ENCODE peak calls at places on chromosomes 5 and 9, in four cellular contexts. V is WTC11, H is HepG2, D is K562. K is an unnamed sample.

GRCh38 chr9:7510209-7510608 is 289.4 kb downstream of the DMAC1 start:
- DNase-seq in V (no peak), H (no peak), D (no peak), K (peak)

GRCh38 chr9:136551401-136552116 is 5.7 kb upstream of the NOTCH1 start:
- DNase-seq in H (no peak), V (peak), D (peak), K (no peak)

GRCh38 chr5:106093149-106093548 is 1577.6 kb downstream of the EFNA5 start:
- DNase-seq in D (no peak), V (no peak), H (no peak), K (no peak)

GRCh38 chr5:6520201-6520600 is 71.5 kb downstream of the UBE2QL1 start:
- DNase-seq in H (no peak), D (no peak), V (no peak), K (no peak)

GRCh38 chr5:9174446-9174845 is 371.4 kb downstream of the SEMA5A start:
- DNase-seq in D (no peak), V (no peak), H (no peak), K (no peak)

GRCh38 chr5:90941002-90941720 is 382.6 kb downstream of the ADGRV1 start:
- DNase-seq in V (no peak), H (no peak), D (no peak), K (no peak)

GRCh38 chr9:130126721-130127429 is 45.3 kb upstream of the NCS1 start:
- DNase-seq in H (no peak), V (no peak), D (no peak), K (no peak)

GRCh38 chr9:90795879-90796317 is 5.7 kb upstream of the SYK start:
- DNase-seq in H (no peak), V (no peak), D (no peak), K (no peak)

GRCh38 chr9:97880336-97880735 is 27.3 kb downstream of the FOXE1 start:
- DNase-seq in V (no peak), D (no peak), H (no peak), K (no peak)

DNA sequence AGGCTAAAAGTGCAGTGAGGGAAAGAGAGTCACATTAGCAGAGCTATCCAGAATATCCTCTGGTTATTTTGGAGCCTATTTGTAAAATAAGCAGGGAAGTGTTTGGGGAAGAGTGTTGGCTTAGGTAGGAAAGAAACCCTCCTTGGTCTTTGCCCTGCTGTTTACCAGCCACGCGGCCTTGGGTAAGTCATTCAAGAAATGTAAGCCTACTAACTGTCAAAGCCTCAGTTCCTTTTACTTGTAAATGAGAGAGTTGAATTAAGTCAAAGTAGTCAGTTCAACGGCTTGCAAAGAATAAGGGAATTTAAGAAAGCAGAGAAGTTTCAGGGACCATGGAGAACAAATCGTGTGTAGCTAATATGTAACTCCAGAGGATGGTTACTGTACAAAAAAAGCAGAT is 75.8 kb upstream of the TNC start:
- DNase-seq in D (no peak), V (no peak), H (no peak), K (no peak)
- TF ChIP-seq FOXJ3 in D (no peak), V (no peak), H (no peak), K (no peak)

DNA sequence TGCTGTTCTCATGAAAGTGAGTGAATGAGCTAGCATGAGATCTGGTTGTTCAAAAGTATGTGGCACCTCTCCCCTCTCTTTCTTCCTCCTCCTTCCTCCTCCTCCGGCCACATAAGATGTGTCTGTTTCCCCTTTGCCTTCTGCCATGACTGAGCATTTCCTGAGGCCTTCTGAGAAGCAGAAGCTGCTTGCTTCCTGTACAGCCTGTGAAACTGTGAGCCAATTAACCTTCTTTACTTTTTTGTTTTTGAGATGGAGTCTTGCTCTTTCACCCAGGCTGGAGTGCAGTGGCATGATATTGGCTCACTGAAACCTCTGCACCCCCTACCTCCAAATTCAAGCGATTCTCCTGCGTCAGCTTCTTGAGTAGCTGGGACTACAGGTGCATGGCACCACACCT is 6.1 kb downstream of the S100Z start:
- DNase-seq in V (no peak), D (peak), H (no peak), K (no peak)
- TF ChIP-seq FOXJ3 in V (no peak), D (no peak), H (no peak), K (no peak)

GRCh38 chr5:172642046-172642409 is 965 bp downstream of the NEURL1B start:
- DNase-seq in V (no peak), H (no peak), D (no peak), K (no peak)

GRCh38 chr5:172640139-172640538 is 924 bp upstream of the NEURL1B start:
- DNase-seq in H (no peak), V (no peak), D (no peak), K (no peak)

GRCh38 chr5:172642511-172642910 is 1.4 kb downstream of the NEURL1B start:
- DNase-seq in V (no peak), D (no peak), H (no peak), K (no peak)

GRCh38 chr5:172641359-172642045 is 439 bp downstream of the NEURL1B start:
- DNase-seq in V (peak), H (no peak), D (no peak), K (peak)

DNA sequence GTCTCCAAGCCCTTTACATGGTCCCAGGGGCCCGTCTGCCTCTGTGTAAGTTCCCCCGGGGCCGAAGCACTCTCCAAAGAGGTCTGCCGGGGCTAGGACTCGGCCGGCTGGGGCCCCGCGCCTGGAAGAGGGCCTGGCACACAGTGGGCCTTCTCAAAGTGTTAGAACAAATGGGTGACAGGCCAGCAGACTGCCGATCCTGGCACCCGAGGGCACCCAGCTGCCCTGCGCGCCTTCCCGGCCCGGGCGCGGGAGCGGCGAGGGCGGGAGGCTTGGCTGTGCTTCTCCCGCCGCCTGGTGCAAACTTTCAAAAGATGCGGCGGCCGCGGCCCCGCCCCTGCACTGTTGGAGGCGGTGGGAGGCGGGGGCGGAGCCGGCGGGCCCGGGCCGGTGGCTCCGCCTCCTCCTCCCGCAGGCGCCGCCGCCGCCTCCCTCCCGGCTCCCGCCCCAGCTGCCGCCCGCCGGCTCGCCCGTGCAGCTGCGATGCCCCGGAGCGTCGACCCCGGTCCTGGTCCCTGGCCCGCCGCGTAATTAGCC is at the start of gene NEURL1B:
- DNase-seq in H (peak), V (peak), D (peak), K (peak)
- TF ChIP-seq FOXJ3 in H (no peak), V (no peak), D (no peak), K (no peak)

GRCh38 chr9:95091574-95091970 is 225.9 kb downstream of the FANCC start:
- DNase-seq in V (no peak), H (no peak), D (no peak), K (no peak)

GRCh38 chr9:95091971-95092320 is 225.6 kb downstream of the FANCC start:
- DNase-seq in H (no peak), D (no peak), V (no peak), K (no peak)

GRCh38 chr9:95094002-95094401 is 223.5 kb downstream of the FANCC start:
- DNase-seq in D (no peak), V (no peak), H (no peak), K (no peak)

GRCh38 chr9:95090871-95091573 is 226.5 kb downstream of the FANCC start:
- DNase-seq in V (no peak), H (no peak), D (no peak), K (no peak)

DNA sequence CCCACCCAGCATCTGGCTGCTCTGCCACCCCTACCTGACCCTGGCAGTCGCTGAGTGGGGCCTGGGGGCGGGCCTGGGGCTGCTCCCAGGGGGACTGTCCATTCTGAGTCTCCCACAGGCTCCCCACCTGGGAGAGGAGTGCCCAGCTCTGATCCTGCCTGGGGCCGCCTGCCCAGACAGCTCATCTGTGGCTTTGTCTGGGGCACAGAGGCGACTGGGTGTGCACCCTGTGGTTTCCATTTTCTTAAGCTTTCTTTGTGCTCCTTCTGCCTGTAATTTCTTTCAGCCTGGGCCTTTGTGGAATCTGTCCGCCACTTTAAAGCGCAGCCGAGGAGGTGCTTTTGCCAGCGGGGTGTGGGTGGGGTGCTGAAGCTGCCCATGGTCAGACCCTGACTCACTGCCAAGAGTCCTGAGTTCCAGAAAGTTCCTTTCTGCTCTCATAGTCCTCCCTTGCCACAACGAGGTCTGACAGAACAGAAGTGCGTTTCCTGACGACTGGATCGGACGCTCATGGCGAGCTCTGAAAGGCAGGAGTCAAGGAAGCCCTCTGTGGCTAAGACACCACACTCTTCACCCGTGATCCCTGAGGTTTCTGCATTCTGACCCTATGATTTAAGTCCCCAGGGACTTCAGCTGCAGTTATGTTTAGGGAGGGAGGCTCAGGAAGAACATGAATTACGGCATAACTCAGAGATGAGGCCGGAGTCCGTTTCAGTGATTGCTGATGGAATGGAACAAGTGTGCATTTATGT is 225.0 kb downstream of the FANCC start:
- DNase-seq in D (no peak), V (no peak), H (no peak), K (peak)
- TF ChIP-seq FOXJ3 in D (no peak), V (no peak), H (no peak), K (no peak)

DNA sequence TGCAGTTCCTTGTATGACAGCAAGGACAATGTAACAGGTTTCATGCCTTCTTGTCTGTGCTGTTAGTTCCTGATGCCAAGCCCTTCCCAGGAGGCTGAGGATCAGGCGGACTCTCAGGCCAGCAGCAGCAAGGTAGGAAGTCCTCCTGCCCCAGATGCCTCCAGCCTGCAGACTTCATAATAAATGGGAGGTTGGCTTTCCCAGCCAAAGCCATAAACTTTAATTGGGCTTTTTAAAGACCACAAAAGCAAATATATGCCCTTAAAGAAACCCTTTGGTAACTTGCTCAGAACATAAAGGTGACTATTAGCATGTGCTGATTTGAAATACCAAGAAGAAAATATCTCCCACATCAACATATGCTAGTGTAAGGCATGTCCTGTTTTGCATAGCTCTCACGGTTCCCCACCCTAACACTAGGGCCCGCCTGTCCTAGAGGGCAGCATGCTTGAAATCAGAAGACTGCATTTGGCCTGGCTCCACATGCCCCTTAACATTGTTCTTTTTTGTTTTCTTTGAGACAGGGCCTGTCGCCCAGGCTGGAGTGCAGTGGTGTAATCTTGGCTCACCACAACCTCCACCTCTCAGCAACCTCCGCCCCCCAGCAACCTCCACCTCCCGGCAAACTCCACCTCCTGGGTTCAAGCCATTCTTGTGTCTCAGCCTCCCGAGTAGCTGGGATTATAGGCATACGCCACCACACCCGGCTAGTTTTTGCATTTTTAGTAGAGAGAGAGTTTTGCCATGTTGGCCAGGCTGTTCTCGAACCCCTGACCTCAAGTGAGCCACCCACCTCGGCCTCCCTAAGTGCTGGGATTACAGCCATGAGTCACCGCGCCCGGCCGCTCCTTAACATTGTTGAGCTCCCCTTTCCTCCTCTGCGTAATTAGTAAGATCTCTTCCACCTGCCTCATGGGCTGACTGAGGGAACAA is 44.6 kb upstream of the FCN1 start:
- DNase-seq in D (no peak), H (no peak), V (no peak), K (no peak)
- TF ChIP-seq FOXJ3 in D (no peak), H (no peak), V (no peak), K (no peak)

DNA sequence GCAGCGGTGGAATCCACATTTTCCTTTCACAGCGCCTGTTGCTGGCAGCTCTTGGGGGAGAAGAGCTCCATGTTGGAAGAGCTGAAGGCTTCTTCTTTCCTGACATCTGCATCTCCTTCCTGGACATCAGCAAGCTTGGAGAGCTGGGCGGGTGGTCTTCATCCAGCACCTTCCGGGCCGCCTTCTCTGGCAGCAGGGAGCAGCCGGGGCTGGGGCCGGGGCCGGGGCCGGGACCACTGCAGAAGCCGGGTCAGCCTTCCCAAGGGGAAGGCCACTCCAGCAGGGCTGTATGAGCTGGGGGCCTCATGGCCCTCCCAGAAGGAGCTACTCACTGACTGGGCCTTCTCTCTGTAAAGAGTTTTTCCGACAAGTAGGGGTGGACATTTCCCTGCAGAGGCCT is 787.5 kb downstream of the TLE4 start:
- DNase-seq in D (no peak), H (no peak), V (no peak), K (no peak)
- TF ChIP-seq FOXJ3 in D (no peak), H (no peak), V (no peak), K (no peak)

DNA sequence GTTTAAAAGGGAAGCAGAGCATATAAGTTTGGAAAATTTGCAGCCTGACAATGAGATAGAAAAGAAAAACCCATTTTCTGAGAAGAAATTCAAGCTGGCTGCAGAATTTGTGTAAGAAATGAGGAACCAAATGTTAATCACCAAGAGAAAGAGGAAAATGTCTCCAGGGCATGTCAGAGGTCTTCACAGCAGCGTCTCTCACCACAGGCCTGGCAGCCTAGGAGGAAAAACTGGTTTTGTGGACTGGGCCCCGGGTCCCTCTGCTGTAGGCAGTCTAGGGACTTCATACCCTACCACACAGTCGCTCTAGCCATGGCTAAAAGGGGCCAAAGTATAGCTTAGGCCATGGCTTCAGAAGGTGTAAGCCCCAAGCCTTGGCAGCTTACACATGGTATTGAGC is 32.1 kb upstream of the HSD17B4 start:
- DNase-seq in V (no peak), D (no peak), H (no peak), K (no peak)
- TF ChIP-seq FOXJ3 in V (no peak), D (no peak), H (no peak), K (no peak)

DNA sequence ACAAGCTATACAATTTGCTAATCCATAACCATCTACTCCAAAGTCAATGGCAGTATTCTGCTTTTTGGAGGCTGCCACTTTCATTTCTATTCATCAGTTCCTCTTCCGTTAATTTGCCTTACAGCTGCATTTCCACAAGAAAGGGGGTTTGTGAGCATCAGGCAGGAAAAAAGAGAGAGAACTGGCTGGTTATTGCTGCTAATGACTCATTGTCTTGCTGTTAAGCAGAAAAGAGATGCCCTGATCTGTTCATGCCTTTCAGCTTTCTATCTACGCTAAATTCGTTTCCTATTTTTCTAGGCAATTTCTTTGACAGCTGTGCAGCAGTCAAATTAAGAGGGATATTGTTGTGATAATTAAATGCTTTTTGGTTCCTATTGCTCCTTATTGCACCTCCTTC is 65.9 kb upstream of the GNAQ start:
- DNase-seq in V (no peak), H (no peak), D (no peak), K (no peak)
- TF ChIP-seq FOXJ3 in V (no peak), H (no peak), D (no peak), K (no peak)

K was measured in SK-N-SH.